ENCODE peak calls at places on chromosome 6, in eight cellular contexts. One of them, this sample, is unnamed.

GRCh38 chr6:107185570-107185969 is 70.3 kb upstream of the BEND3 start:
- DNase-seq in bronchial epithelial cell: peak; percentile 46
- DNase-seq in hippocampal formation: peak; percentile 6
- DNase-seq in GM23338: peak; percentile 63
- DNase-seq in MG63: no peak
- DNase-seq in NAMALWA: no peak
- DNase-seq in astrocyte: no peak
- DNase-seq in astrocyte of the cerebellum: no peak
- DNase-seq in this sample: no peak

GRCh38 chr6:1464796-1465348 is 75.5 kb downstream of the FOXF2 start:
- DNase-seq in bronchial epithelial cell: peak; percentile 67
- DNase-seq in hippocampal formation: no peak
- DNase-seq in GM23338: no peak
- DNase-seq in MG63: no peak
- DNase-seq in NAMALWA: no peak
- DNase-seq in astrocyte: no peak
- DNase-seq in astrocyte of the cerebellum: no peak
- DNase-seq in this sample: no peak

GRCh38 chr6:45314146-45314545 is 14.0 kb upstream of the RUNX2 start:
- DNase-seq in bronchial epithelial cell: no peak
- DNase-seq in hippocampal formation: no peak
- DNase-seq in GM23338: peak; percentile 5
- DNase-seq in MG63: no peak
- DNase-seq in NAMALWA: no peak
- DNase-seq in astrocyte: no peak
- DNase-seq in astrocyte of the cerebellum: no peak
- DNase-seq in this sample: no peak

GRCh38 chr6:159463440-159463839 is 229.6 kb downstream of the SOD2 start:
- DNase-seq in bronchial epithelial cell: peak; percentile 32
- DNase-seq in hippocampal formation: no peak
- DNase-seq in GM23338: peak; percentile 68
- DNase-seq in MG63: no peak
- DNase-seq in NAMALWA: peak; percentile 43
- DNase-seq in astrocyte: no peak
- DNase-seq in astrocyte of the cerebellum: peak; percentile 5
- DNase-seq in this sample: no peak

GRCh38 chr6:96022225-96022624 is 6.5 kb downstream of the FUT9 start:
- DNase-seq in bronchial epithelial cell: no peak
- DNase-seq in hippocampal formation: no peak
- DNase-seq in GM23338: no peak
- DNase-seq in MG63: no peak
- DNase-seq in NAMALWA: no peak
- DNase-seq in astrocyte: no peak
- DNase-seq in astrocyte of the cerebellum: no peak
- DNase-seq in this sample: no peak

GRCh38 chr6:122649701-122650100 is 39.5 kb downstream of the PKIB start:
- DNase-seq in bronchial epithelial cell: peak; percentile 66
- DNase-seq in hippocampal formation: no peak
- DNase-seq in GM23338: no peak
- DNase-seq in MG63: peak; percentile 17
- DNase-seq in NAMALWA: no peak
- DNase-seq in astrocyte: peak; percentile 72
- DNase-seq in astrocyte of the cerebellum: no peak
- DNase-seq in this sample: no peak

GRCh38 chr6:113052513-113052912 is 705.4 kb downstream of the RFPL4B start:
- DNase-seq in bronchial epithelial cell: no peak
- DNase-seq in hippocampal formation: no peak
- DNase-seq in GM23338: no peak
- DNase-seq in MG63: no peak
- DNase-seq in NAMALWA: no peak
- DNase-seq in astrocyte: no peak
- DNase-seq in astrocyte of the cerebellum: no peak
- DNase-seq in this sample: no peak

GRCh38 chr6:105620878-105621277 is 218.0 kb upstream of the PREP start:
- DNase-seq in bronchial epithelial cell: no peak
- DNase-seq in hippocampal formation: no peak
- DNase-seq in GM23338: no peak
- DNase-seq in MG63: no peak
- DNase-seq in NAMALWA: no peak
- DNase-seq in astrocyte: peak; percentile 20
- DNase-seq in astrocyte of the cerebellum: no peak
- DNase-seq in this sample: no peak

GRCh38 chr6:83430606-83431544 is at the start of gene ME1:
- DNase-seq in bronchial epithelial cell: peak; percentile 60
- DNase-seq in hippocampal formation: peak; percentile 62
- DNase-seq in GM23338: peak; percentile 79
- DNase-seq in MG63: peak; percentile 94
- DNase-seq in NAMALWA: no peak
- DNase-seq in astrocyte: peak; percentile 62
- DNase-seq in astrocyte of the cerebellum: peak; percentile 13
- DNase-seq in this sample: peak; percentile 67

GRCh38 chr6:5295612-5296011 is 34.3 kb downstream of the FARS2 start:
- DNase-seq in bronchial epithelial cell: no peak
- DNase-seq in hippocampal formation: no peak
- DNase-seq in GM23338: no peak
- DNase-seq in MG63: no peak
- DNase-seq in NAMALWA: no peak
- DNase-seq in astrocyte: peak; percentile 36
- DNase-seq in astrocyte of the cerebellum: peak; percentile 12
- DNase-seq in this sample: no peak

GRCh38 chr6:168684471-168684870 is 243.5 kb downstream of the SMOC2 start:
- DNase-seq in bronchial epithelial cell: no peak
- DNase-seq in hippocampal formation: no peak
- DNase-seq in GM23338: no peak
- DNase-seq in MG63: no peak
- DNase-seq in NAMALWA: no peak
- DNase-seq in astrocyte: no peak
- DNase-seq in astrocyte of the cerebellum: no peak
- DNase-seq in this sample: no peak

GRCh38 chr6:115004982-115005381 is 662.2 kb upstream of the HS3ST5 start:
- DNase-seq in bronchial epithelial cell: no peak
- DNase-seq in hippocampal formation: no peak
- DNase-seq in GM23338: peak; percentile 22
- DNase-seq in MG63: no peak
- DNase-seq in NAMALWA: no peak
- DNase-seq in astrocyte: no peak
- DNase-seq in astrocyte of the cerebellum: no peak
- DNase-seq in this sample: no peak

GRCh38 chr6:20827798-20828197 is 293.5 kb downstream of the CDKAL1 start:
- DNase-seq in bronchial epithelial cell: peak; percentile 23
- DNase-seq in hippocampal formation: no peak
- DNase-seq in GM23338: no peak
- DNase-seq in MG63: no peak
- DNase-seq in NAMALWA: no peak
- DNase-seq in astrocyte: peak; percentile 90
- DNase-seq in astrocyte of the cerebellum: peak; percentile 70
- DNase-seq in this sample: no peak

GRCh38 chr6:39558079-39558478 is 167.1 kb downstream of the KIF6 start:
- DNase-seq in bronchial epithelial cell: no peak
- DNase-seq in hippocampal formation: no peak
- DNase-seq in GM23338: no peak
- DNase-seq in MG63: no peak
- DNase-seq in NAMALWA: no peak
- DNase-seq in astrocyte: no peak
- DNase-seq in astrocyte of the cerebellum: no peak
- DNase-seq in this sample: no peak

GRCh38 chr6:136969930-136970329 is 47.8 kb downstream of the SLC35D3 start:
- DNase-seq in bronchial epithelial cell: peak; percentile 51
- DNase-seq in hippocampal formation: no peak
- DNase-seq in GM23338: no peak
- DNase-seq in MG63: no peak
- DNase-seq in NAMALWA: no peak
- DNase-seq in astrocyte: no peak
- DNase-seq in astrocyte of the cerebellum: no peak
- DNase-seq in this sample: no peak

GRCh38 chr6:3882865-3883264 is 33.7 kb downstream of the FAM50B start:
- DNase-seq in bronchial epithelial cell: no peak
- DNase-seq in hippocampal formation: peak; percentile 20
- DNase-seq in GM23338: no peak
- DNase-seq in MG63: no peak
- DNase-seq in NAMALWA: no peak
- DNase-seq in astrocyte: no peak
- DNase-seq in astrocyte of the cerebellum: no peak
- DNase-seq in this sample: no peak